ENCODE peak calls at places on chromosome 6, in eight cellular contexts. S, F, K, J, H, N, X and P are unnamed samples.

GRCh38 chr6:89311853-89312531 is 3.1 kb downstream of the GABRR2 start:
- DNase-seq in H (no peak), S (peak; percentile 51), N (peak; percentile 44), F (peak; percentile 67), X (peak; percentile 43), K (peak; percentile 59), J (no peak), P (peak; percentile 78)

GRCh38 chr6:101077344-101077743 is 196.2 kb upstream of the ASCC3 start:
- DNase-seq in S (no peak), N (no peak), J (no peak), X (no peak), K (no peak), F (no peak), H (no peak), P (no peak)

GRCh38 chr6:143062551-143062950 is 1.9 kb downstream of the AIG1 start:
- DNase-seq in F (no peak), X (no peak), S (no peak), J (no peak), H (no peak), K (no peak), N (no peak), P (peak; percentile 18)

GRCh38 chr6:105711216-105711615 is 308.3 kb upstream of the PREP start:
- DNase-seq in X (no peak), N (no peak), J (no peak), F (no peak), S (no peak), K (no peak), H (no peak), P (no peak)

GRCh38 chr6:41527721-41528408 is 18.3 kb upstream of the FOXP4 start:
- DNase-seq in J (no peak), H (no peak), N (no peak), K (peak; percentile 50), S (no peak), F (peak; percentile 50), X (no peak), P (peak; percentile 77)

GRCh38 chr6:166786704-166787293 is 159.7 kb upstream of the RPS6KA2 start:
- DNase-seq in S (peak; percentile 44), N (no peak), K (peak; percentile 36), F (peak; percentile 78), X (peak; percentile 37), H (no peak), J (peak; percentile 34), P (peak; percentile 81)

GRCh38 chr6:26065952-26066380 is 21.3 kb upstream of the HFE start:
- DNase-seq in X (peak; percentile 86), S (peak; percentile 52), F (peak; percentile 72), N (peak; percentile 55), H (no peak), K (peak; percentile 84), J (peak; percentile 87), P (peak; percentile 65)

GRCh38 chr6:22582806-22583205 is 13.4 kb downstream of the HDGFL1 start:
- DNase-seq in K (no peak), X (no peak), H (no peak), J (no peak), F (no peak), N (no peak), S (no peak), P (no peak)